ENCODE peak calls at places on chromosomes 1 and 21, in eight cellular contexts. F is astrocyte, D is progenitor cell of endocrine pancreas, R is thoracic aorta, N is fibroblast of the aortic adventitia, A is PC-3, V is left lung, J is dorsolateral prefrontal cortex. L is an unnamed sample.

GRCh38 chr1:23224721-23225648 is 7.7 kb upstream of the HTR1D start:
- DNase-seq in F (peak; percentile 52), D (no peak), R (no peak), N (peak; percentile 76), A (no peak), V (no peak), J (no peak), L (peak; percentile 18)

GRCh38 chr1:109947582-109948284 is 36.8 kb upstream of the AHCYL1 start:
- DNase-seq in F (no peak), D (no peak), R (no peak), N (no peak), A (no peak), V (no peak), J (no peak), L (peak; percentile 31)

GRCh38 chr21:39529026-39529425 is 77.3 kb downstream of the SH3BGR start:
- DNase-seq in F (no peak), D (no peak), R (no peak), N (no peak), A (no peak), V (no peak), J (no peak), L (peak; percentile 15)

GRCh38 chr1:92952714-92953113 is 8.5 kb downstream of the DIPK1A start:
- DNase-seq in F (no peak), D (no peak), R (no peak), N (no peak), A (no peak), V (no peak), J (no peak), L (no peak)

GRCh38 chr1:21451212-21451611 is 11.3 kb downstream of the NBPF3 start:
- DNase-seq in F (peak; percentile 84), D (no peak), R (no peak), N (peak; percentile 86), A (peak; percentile 48), V (no peak), J (no peak), L (no peak)

GRCh38 chr1:241714321-241715218 is 62.5 kb downstream of the WDR64 start:
- DNase-seq in F (no peak), D (no peak), R (no peak), N (no peak), A (no peak), V (no peak), J (no peak), L (no peak)

GRCh38 chr1:8394456-8395321 is 76.8 kb downstream of the SLC45A1 start:
- DNase-seq in F (peak; percentile 93), D (no peak), R (no peak), N (peak; percentile 91), A (peak; percentile 93), V (no peak), J (no peak), L (no peak)

GRCh38 chr1:27589841-27590426 is 14.0 kb downstream of the AHDC1 start:
- DNase-seq in F (no peak), D (no peak), R (no peak), N (peak; percentile 69), A (peak; percentile 44), V (no peak), J (peak; percentile 49), L (no peak)

GRCh38 chr1:28602536-28603439 is 10.7 kb downstream of the RAB42 start:
- DNase-seq in F (peak; percentile 45), D (peak; percentile 41), R (no peak), N (peak; percentile 88), A (peak; percentile 86), V (no peak), J (peak; percentile 58), L (peak; percentile 67)

GRCh38 chr21:14607262-14607661 is 61.1 kb upstream of the SAMSN1 start:
- DNase-seq in F (no peak), D (no peak), R (no peak), N (no peak), A (no peak), V (no peak), J (no peak), L (no peak)

GRCh38 chr1:159705251-159705910 is 9.0 kb downstream of the CRP start:
- DNase-seq in F (no peak), D (no peak), R (no peak), N (no peak), A (no peak), V (no peak), J (no peak), L (no peak)

GRCh38 chr1:76998582-76999189 is 131.4 kb downstream of the ST6GALNAC5 start:
- DNase-seq in F (peak; percentile 85), D (no peak), R (no peak), N (peak; percentile 67), A (peak; percentile 96), V (no peak), J (no peak), L (no peak)

GRCh38 chr1:235069577-235070563 is 58.8 kb downstream of the TOMM20 start:
- DNase-seq in F (peak; percentile 97), D (no peak), R (peak; percentile 80), N (peak; percentile 85), A (peak; percentile 95), V (peak; percentile 91), J (no peak), L (no peak)

GRCh38 chr1:19209439-19209989 is 552 bp downstream of the UBR4 start:
- DNase-seq in F (peak; percentile 36), D (no peak), R (no peak), N (peak; percentile 57), A (peak; percentile 5), V (no peak), J (no peak), L (no peak)

GRCh38 chr1:191579019-191579418 is 579.2 kb upstream of the RGS18 start:
- DNase-seq in F (no peak), D (no peak), R (no peak), N (peak; percentile 28), A (no peak), V (no peak), J (no peak), L (no peak)

GRCh38 chr1:58765016-58765415 is 18.8 kb downstream of the JUN start:
- DNase-seq in F (no peak), D (no peak), R (no peak), N (no peak), A (peak; percentile 28), V (no peak), J (no peak), L (no peak)

GRCh38 chr1:33220701-33221384 is 35.4 kb upstream of the ZNF362 start:
- DNase-seq in F (peak; percentile 42), D (no peak), R (no peak), N (peak; percentile 56), A (peak; percentile 46), V (no peak), J (no peak), L (no peak)

GRCh38 chr1:101207891-101208290 is 28.9 kb upstream of the S1PR1 start:
- DNase-seq in F (peak; percentile 16), D (no peak), R (peak; percentile 15), N (peak; percentile 52), A (peak; percentile 30), V (no peak), J (peak; percentile 69), L (no peak)

DNA sequence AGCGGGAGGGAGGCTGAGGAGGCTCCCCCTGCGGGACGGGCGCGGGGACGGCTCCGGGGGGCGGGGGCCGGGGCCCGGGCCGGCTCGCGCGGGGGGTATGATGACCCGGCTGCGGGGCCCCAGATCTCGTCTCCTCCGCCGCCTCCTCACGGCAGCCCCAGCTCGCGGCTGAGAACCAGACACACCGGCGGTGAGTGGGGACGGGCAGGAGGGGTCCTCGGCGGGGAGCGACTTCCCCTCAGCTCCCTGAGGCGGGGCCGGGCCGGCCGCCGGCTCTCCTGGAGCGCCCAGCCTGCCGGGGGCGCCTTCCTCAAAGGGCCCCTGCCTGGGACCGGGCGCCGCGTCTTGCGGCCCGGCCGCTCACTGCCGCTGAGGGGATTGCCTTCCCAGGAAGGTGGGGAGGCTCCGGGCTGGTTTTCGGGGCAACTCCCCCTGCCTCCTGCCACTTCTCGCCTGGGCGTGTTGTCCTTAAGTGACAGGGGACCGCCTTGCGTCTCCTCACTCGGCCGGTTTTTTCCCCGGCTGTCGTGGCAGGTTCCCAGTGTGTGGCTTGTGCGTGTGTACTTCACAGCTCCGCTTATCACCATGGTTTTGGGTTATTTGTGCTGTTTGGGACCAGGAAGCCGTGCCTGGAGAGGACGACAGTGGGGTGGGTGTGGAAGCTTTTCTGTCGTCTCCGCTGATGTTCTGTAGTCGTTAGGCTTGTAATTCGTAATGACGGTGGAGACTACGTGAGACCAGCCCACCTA is 800 bp downstream of the HIPK1 start:
- DNase-seq in F (peak; percentile 14), D (peak; percentile 46), R (no peak), N (no peak), A (peak; percentile 22), V (peak; percentile 93), J (peak; percentile 38), L (peak; percentile 55)
- TF ChIP-seq CTCF in F (no peak), D (peak; percentile 33), R (no peak), N (peak; percentile 3), A (peak; percentile 31), V (no peak), J (peak; percentile 15), L (no peak)

GRCh38 chr1:208036177-208036808 is 125.4 kb upstream of the CD34 start:
- DNase-seq in F (no peak), D (no peak), R (no peak), N (peak; percentile 27), A (peak; percentile 68), V (no peak), J (no peak), L (no peak)
- TF ChIP-seq CTCF in F (no peak), D (peak; percentile 59), R (no peak), N (peak; percentile 14), A (peak; percentile 68), V (no peak), J (peak; percentile 30), L (no peak)

DNA sequence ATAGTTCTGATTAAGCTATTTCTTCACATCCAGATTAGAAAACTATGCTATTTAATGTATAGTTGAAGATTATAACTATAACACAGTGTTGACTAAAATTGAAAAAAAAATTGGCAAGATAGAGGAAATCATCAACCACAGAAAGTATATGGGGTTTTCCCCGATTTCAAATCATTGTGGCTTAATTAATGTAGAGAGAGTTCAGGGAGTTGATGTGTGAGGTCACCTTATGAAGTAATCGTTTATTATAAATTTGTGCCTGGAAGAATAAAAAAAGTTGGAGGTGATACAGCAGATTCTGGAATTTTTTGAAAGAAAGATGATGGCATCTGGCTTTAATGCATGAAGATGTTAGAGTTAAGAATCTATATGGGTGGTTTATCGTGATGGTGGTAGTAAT is 84.3 kb downstream of the PTGS2 start:
- DNase-seq in F (no peak), D (no peak), R (no peak), N (no peak), A (no peak), V (no peak), J (no peak), L (no peak)
- TF ChIP-seq CTCF in F (no peak), D (no peak), R (no peak), N (no peak), A (no peak), V (no peak), J (no peak), L (no peak)

DNA sequence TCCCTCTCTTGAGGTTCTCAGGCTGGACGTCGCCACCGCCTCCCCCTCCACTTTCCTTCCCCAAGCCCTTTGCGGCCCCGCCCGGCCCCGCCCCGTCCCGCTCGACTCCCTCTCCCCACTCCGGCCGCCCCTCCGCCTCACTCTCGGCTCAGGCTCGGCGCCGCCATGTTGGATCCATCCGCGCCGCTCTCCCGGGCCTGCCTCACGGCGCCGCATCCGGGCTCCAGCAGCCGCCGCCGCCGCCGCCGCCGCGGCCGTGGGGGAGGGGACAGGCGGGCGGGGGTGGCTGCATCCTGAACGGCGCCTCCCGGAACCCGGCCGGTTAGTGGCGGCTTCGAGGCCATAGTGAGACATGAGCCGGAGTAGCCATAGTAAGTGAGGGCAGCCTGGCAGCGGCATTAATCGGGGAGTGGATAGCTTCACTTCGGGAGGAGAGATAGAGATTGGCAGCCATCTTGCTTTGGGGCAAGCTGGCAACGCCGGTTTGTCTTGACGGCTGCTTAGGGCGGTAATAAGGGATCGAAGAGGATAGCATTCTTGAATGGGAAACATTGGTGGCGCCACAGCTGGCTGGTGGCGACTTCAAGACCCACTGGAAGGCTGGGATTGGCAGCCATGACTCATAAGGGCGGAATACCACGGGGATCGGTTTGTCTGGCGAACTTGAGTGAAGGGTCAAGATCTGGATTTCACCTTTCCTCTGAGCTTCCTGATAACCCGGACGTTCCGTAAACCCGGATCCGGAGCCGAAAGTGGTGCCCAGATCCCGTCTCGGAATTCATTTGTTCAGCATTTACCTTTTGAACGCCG is at the start of gene DEDD:
- DNase-seq in F (peak; percentile 93), D (peak; percentile 83), R (peak; percentile 91), N (peak; percentile 95), A (peak; percentile 97), V (peak; percentile 97), J (peak; percentile 96), L (peak; percentile 91)
- TF ChIP-seq CTCF in F (no peak), D (no peak), R (no peak), N (no peak), A (peak; percentile 39), V (no peak), J (no peak), L (no peak)